ENCODE peak calls at places on chromosomes 1 and 21, in six cellular contexts. O, L, W, K, I and F are unnamed samples.

GRCh38 chr1:93769767-93770166 is 88.1 kb upstream of the BCAR3 start:
- DNase-seq in O (no peak), I (no peak), L (no peak), K (no peak), W (no peak), F (no peak)

GRCh38 chr1:33763406-33763805 is 100.5 kb upstream of the HMGB4 start:
- DNase-seq in O (no peak), I (no peak), K (no peak), W (peak), L (peak), F (no peak)

GRCh38 chr1:119068427-119068826 is 72.0 kb downstream of the WARS2 start:
- DNase-seq in W (no peak), L (no peak), I (no peak), O (no peak), K (no peak), F (no peak)

GRCh38 chr1:242723044-242723742 is 198.7 kb upstream of the PLD5 start:
- DNase-seq in L (no peak), K (no peak), O (no peak), I (no peak), W (no peak), F (no peak)

GRCh38 chr1:22287946-22288520 is 145.1 kb upstream of the WNT4 start:
- DNase-seq in O (peak), W (no peak), I (no peak), K (no peak), L (no peak), F (no peak)

GRCh38 chr1:214044438-214045214 is 56.9 kb downstream of the PROX1 start:
- DNase-seq in O (peak), W (no peak), I (no peak), L (no peak), K (no peak), F (peak)

GRCh38 chr1:114250683-114251572 is 97.3 kb upstream of the SYT6 start:
- DNase-seq in O (no peak), I (peak), L (peak), W (no peak), K (no peak), F (no peak)

GRCh38 chr1:154155282-154155681 is 409 bp upstream of the NUP210L start:
- DNase-seq in O (no peak), W (no peak), L (peak), K (no peak), I (peak), F (no peak)

GRCh38 chr21:42495765-42496119 is 282 bp downstream of the RSPH1 start:
- DNase-seq in K (no peak), I (no peak), W (no peak), O (no peak), L (no peak), F (no peak)

GRCh38 chr21:42149656-42150457 is 69.1 kb upstream of the ABCG1 start:
- DNase-seq in I (no peak), O (no peak), W (no peak), L (no peak), K (no peak), F (no peak)